ENCODE peak calls at places on chromosome 22, in seven cellular contexts. X, B, Q, K, J, S and Z are unnamed samples.

GRCh38 chr22:17910561-17911311 is 113.6 kb downstream of the MICAL3 start:
- DNase-seq in B (no peak), Q (no peak), S (peak; percentile 88), J (no peak), X (peak; percentile 87), K (peak; percentile 89), Z (peak; percentile 77)

GRCh38 chr22:44214187-44214586 is 33.5 kb downstream of the PARVG start:
- DNase-seq in K (no peak), Q (no peak), X (no peak), S (no peak), J (no peak), B (no peak), Z (no peak)

GRCh38 chr22:29155966-29156365 is 49.7 kb upstream of the EMID1 start:
- DNase-seq in J (no peak), B (no peak), K (no peak), Q (no peak), X (no peak), S (peak; percentile 25), Z (no peak)

GRCh38 chr22:43540570-43540969 is 128.8 kb downstream of the MPPED1 start:
- DNase-seq in Q (no peak), S (no peak), K (peak; percentile 38), J (no peak), X (no peak), B (no peak), Z (no peak)

GRCh38 chr22:42202048-42202447 is 68.4 kb downstream of the TCF20 start:
- DNase-seq in K (no peak), X (no peak), Q (no peak), S (no peak), B (no peak), J (peak; percentile 20), Z (no peak)

GRCh38 chr22:24944224-24944937 is 2.1 kb downstream of the LHFPL7 start:
- DNase-seq in Q (no peak), X (no peak), S (no peak), J (no peak), K (no peak), B (no peak), Z (no peak)

GRCh38 chr22:30078320-30079311 is 1.6 kb upstream of the HORMAD2 start:
- DNase-seq in S (no peak), B (no peak), X (no peak), K (no peak), J (peak; percentile 26), Q (no peak), Z (no peak)

GRCh38 chr22:22803285-22803853 is 84.2 kb upstream of the IGLL5 start:
- DNase-seq in B (no peak), K (no peak), J (no peak), S (peak; percentile 11), Q (no peak), X (no peak), Z (no peak)

GRCh38 chr22:29987143-29987542 is 93.1 kb upstream of the HORMAD2 start:
- DNase-seq in K (no peak), J (no peak), Q (no peak), B (no peak), S (no peak), X (no peak), Z (peak; percentile 31)

GRCh38 chr22:24333301-24333700 is 62.7 kb downstream of the SPECC1L start:
- DNase-seq in B (no peak), S (no peak), J (no peak), K (no peak), Q (no peak), X (no peak), Z (no peak)

GRCh38 chr22:36355362-36355761 is 32.4 kb downstream of the MYH9 start:
- DNase-seq in X (no peak), B (no peak), J (no peak), K (no peak), Q (no peak), S (no peak), Z (no peak)

GRCh38 chr22:23248583-23248982 is 68.3 kb downstream of the BCR start:
- DNase-seq in K (no peak), J (no peak), B (no peak), S (no peak), Q (no peak), X (no peak), Z (no peak)

GRCh38 chr22:36068776-36069344 is 40.2 kb upstream of the RBFOX2 start:
- DNase-seq in S (no peak), X (no peak), Q (no peak), B (no peak), J (no peak), K (no peak), Z (no peak)

GRCh38 chr22:30591191-30591587 is 521 bp downstream of the PES1 start:
- DNase-seq in Q (no peak), B (peak; percentile 10), S (no peak), X (no peak), K (no peak), J (peak; percentile 3), Z (no peak)

GRCh38 chr22:17130199-17130598 is 9.0 kb upstream of the TMEM121B start:
- DNase-seq in B (no peak), S (no peak), X (no peak), K (peak; percentile 12), Q (no peak), J (no peak), Z (no peak)

GRCh38 chr22:28799125-28799833 is 1.1 kb downstream of the XBP1 start:
- DNase-seq in Q (no peak), K (no peak), X (no peak), S (peak; percentile 80), B (peak; percentile 21), J (peak; percentile 41), Z (no peak)

GRCh38 chr22:29302681-29303465 is 3.6 kb upstream of the GAS2L1 start:
- DNase-seq in K (peak; percentile 74), X (no peak), S (no peak), J (no peak), B (no peak), Q (no peak), Z (no peak)

GRCh38 chr22:38137876-38138687 is 27.6 kb upstream of the BAIAP2L2 start:
- DNase-seq in K (peak; percentile 66), Q (no peak), X (no peak), B (no peak), S (peak; percentile 29), J (no peak), Z (no peak)